ENCODE peak calls at places on chromosomes 12 and 14, in six cellular contexts. V is heart left ventricle, I is stomach, J is uterus, M is right lobe of liver, P is A549. C is an unnamed sample.

GRCh38 chr14:73731111-73731510 is 16.9 kb upstream of the PNMA1 start:
- DNase-seq in V (no peak), I (no peak), J (no peak), M (no peak), P (no peak), C (no peak)

GRCh38 chr12:64120568-64120967 is 101.5 kb downstream of the KICS2 start:
- DNase-seq in V (no peak), I (no peak), J (no peak), M (no peak), P (no peak), C (no peak)

GRCh38 chr12:115574831-115575230 is 702.7 kb downstream of the MED13L start:
- DNase-seq in V (no peak), I (no peak), J (no peak), M (no peak), P (no peak), C (no peak)

GRCh38 chr12:110349521-110350151 is 53.9 kb downstream of the ANAPC7 start:
- DNase-seq in V (no peak), I (no peak), J (no peak), M (no peak), P (no peak), C (no peak)

GRCh38 chr12:42327227-42327590 is 1.2 kb downstream of the PPHLN1 start:
- DNase-seq in V (no peak), I (no peak), J (no peak), M (no peak), P (no peak), C (no peak)

GRCh38 chr14:99248761-99249171 is 23.2 kb downstream of the BCL11B start:
- DNase-seq in V (no peak), I (no peak), J (no peak), M (no peak), P (no peak), C (no peak)

GRCh38 chr14:56813143-56813551 is 2.9 kb upstream of the OTX2 start:
- DNase-seq in V (no peak), I (no peak), J (no peak), M (no peak), P (no peak), C (no peak)

GRCh38 chr12:1634590-1635191 is 5.7 kb downstream of the WNT5B start:
- DNase-seq in V (peak; percentile 91), I (peak; percentile 86), J (peak; percentile 71), M (peak; percentile 87), P (peak; percentile 76), C (peak; percentile 80)

GRCh38 chr12:41564816-41565215 is 376.7 kb downstream of the PDZRN4 start:
- DNase-seq in V (no peak), I (no peak), J (no peak), M (no peak), P (no peak), C (no peak)

GRCh38 chr12:12777056-12777455 is 8.4 kb upstream of the APOLD1 start:
- DNase-seq in V (no peak), I (no peak), J (no peak), M (no peak), P (no peak), C (no peak)

GRCh38 chr14:88454886-88455285 is 69.4 kb downstream of the SPATA7 start:
- DNase-seq in V (no peak), I (no peak), J (no peak), M (no peak), P (no peak), C (no peak)

GRCh38 chr14:80350707-80351106 is 139.4 kb upstream of the DIO2 start:
- DNase-seq in V (no peak), I (no peak), J (no peak), M (no peak), P (no peak), C (no peak)

GRCh38 chr14:76644875-76645518 is 116.3 kb upstream of the VASH1 start:
- DNase-seq in V (no peak), I (no peak), J (no peak), M (no peak), P (peak; percentile 39), C (peak; percentile 12)

GRCh38 chr12:6953417-6954315 is 2.5 kb downstream of the PTPN6 start:
- DNase-seq in V (peak; percentile 80), I (peak; percentile 54), J (no peak), M (peak; percentile 77), P (no peak), C (no peak)

GRCh38 chr12:46160081-46160980 is 108.5 kb downstream of the SLC38A1 start:
- DNase-seq in V (no peak), I (no peak), J (peak; percentile 28), M (no peak), P (no peak), C (no peak)

GRCh38 chr12:129393357-129393937 is 510.4 kb downstream of the TMEM132D start:
- DNase-seq in V (no peak), I (no peak), J (no peak), M (no peak), P (no peak), C (no peak)

GRCh38 chr12:113049976-113050742 is 6.4 kb upstream of the DTX1 start:
- DNase-seq in V (no peak), I (no peak), J (no peak), M (no peak), P (peak; percentile 73), C (no peak)

GRCh38 chr12:115174928-115175327 is 491.0 kb upstream of the TBX3 start:
- DNase-seq in V (no peak), I (no peak), J (no peak), M (no peak), P (no peak), C (no peak)

GRCh38 chr14:75886661-75887348 is 95.0 kb downstream of the TGFB3 start:
- DNase-seq in V (no peak), I (no peak), J (no peak), M (no peak), P (no peak), C (no peak)

GRCh38 chr12:131223791-131224567 is 270.3 kb downstream of the ADGRD1 start:
- DNase-seq in V (no peak), I (no peak), J (no peak), M (no peak), P (peak; percentile 79), C (no peak)

GRCh38 chr14:77474763-77475162 is 16.9 kb downstream of the AHSA1 start:
- DNase-seq in V (no peak), I (no peak), J (no peak), M (no peak), P (no peak), C (peak; percentile 9)

GRCh38 chr12:102874819-102875218 is 42.2 kb downstream of the PAH start:
- DNase-seq in V (no peak), I (no peak), J (no peak), M (no peak), P (no peak), C (no peak)

GRCh38 chr12:91677556-91677955 is 468.1 kb downstream of the BTG1 start:
- DNase-seq in V (no peak), I (no peak), J (no peak), M (no peak), P (no peak), C (no peak)

GRCh38 chr14:68964300-68965093 is 14.6 kb downstream of the ACTN1 start:
- DNase-seq in V (no peak), I (no peak), J (no peak), M (peak; percentile 65), P (no peak), C (no peak)
- TF ChIP-seq POLR2A in V (no peak), I (no peak), J (no peak), M (no peak), P (no peak), C (no peak)

DNA sequence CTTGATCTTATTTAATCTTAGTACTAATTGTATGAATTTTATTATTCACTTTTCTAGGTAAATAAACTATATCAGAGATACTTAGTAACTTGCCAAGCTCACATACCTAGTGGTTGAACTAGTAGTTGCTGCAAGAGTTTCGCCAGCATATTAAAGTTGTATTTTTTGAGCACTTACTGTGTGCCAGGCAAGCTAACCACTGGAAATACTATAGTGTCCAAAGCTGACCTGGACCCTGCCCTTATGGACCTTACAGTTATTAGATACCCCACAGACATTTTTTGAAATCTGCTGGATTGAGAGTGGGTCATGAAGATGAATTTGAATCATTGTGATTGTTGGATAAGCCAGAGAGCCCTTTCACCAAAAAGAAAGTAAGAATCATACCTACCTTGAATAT is 125.0 kb downstream of the RAD51B start:
- DNase-seq in V (no peak), I (no peak), J (no peak), M (no peak), P (peak; percentile 48), C (no peak)
- TF ChIP-seq POLR2A in V (no peak), I (no peak), J (no peak), M (no peak), P (no peak), C (no peak)

DNA sequence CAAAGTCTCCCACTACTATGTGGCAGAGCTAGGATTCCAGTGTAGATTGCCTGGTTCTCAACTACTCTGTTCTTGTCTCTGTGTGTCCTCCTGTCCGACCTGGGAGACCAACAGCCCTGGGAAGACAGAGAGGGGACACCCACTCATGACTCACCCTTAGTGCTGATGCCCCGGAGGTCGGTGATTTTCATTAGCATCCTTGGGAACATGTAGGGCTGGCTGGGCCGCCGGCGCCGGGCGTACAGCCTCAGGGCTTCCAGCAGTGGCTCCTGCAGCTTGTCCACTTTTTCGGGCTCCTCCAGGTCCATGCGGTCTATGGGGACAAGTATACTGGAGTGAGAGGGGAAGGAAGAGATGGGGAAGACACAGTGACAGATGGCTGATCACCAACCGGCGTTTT is 5.9 kb upstream of the ITGB7 start:
- DNase-seq in V (no peak), I (no peak), J (no peak), M (no peak), P (no peak), C (no peak)
- TF ChIP-seq POLR2A in V (no peak), I (no peak), J (no peak), M (no peak), P (no peak), C (no peak)

GRCh38 chr12:83092101-83092500 is 405.4 kb downstream of the TMTC2 start:
- DNase-seq in V (no peak), I (no peak), J (no peak), M (no peak), P (no peak), C (no peak)
- TF ChIP-seq POLR2A in V (no peak), I (no peak), J (no peak), M (no peak), P (no peak), C (no peak)